ENCODE peak calls at places on chromosomes 6 and 20, in four cellular contexts. G is hepatocyte, C is GM23248, E is PC-3. L is an unnamed sample. For H3K9me2 and H3K4me1, the result is how much of the 10 kb centered on the place peaks cover.

GRCh38 chr6:75611702-75612375 is 10.2 kb downstream of the SENP6 start:
- DNase-seq in G (no peak), C (peak), E (no peak), L (no peak)

GRCh38 chr6:63529498-63529897 is 42.8 kb upstream of the LOC128125822 start:
- DNase-seq in G (no peak), C (peak), E (peak), L (no peak)

GRCh38 chr6:26472549-26473245 is 14.9 kb downstream of the BTN2A1 start:
- DNase-seq in G (no peak), C (no peak), E (no peak), L (no peak)

GRCh38 chr6:5132741-5133140 is 47.6 kb downstream of the PPP1R3G start:
- DNase-seq in G (peak), C (peak), E (no peak), L (peak)

GRCh38 chr6:53244958-53245357 is 96.3 kb upstream of the GCM1 start:
- DNase-seq in G (no peak), C (no peak), E (no peak), L (no peak)

GRCh38 chr6:157317129-157317814 is 6.0 kb downstream of the TMEM242 start:
- DNase-seq in G (peak), C (peak), E (peak), L (no peak)

GRCh38 chr6:34182751-34183531 is 37.1 kb upstream of the GRM4 start:
- DNase-seq in G (no peak), C (no peak), E (no peak), L (peak)

GRCh38 chr6:14710421-14710820 is 535.4 kb upstream of the JARID2 start:
- DNase-seq in G (no peak), C (no peak), E (no peak), L (no peak)

GRCh38 chr6:30881987-30882763 is 2.1 kb upstream of the DDR1 start:
- DNase-seq in G (peak), C (peak), E (no peak), L (peak)

GRCh38 chr20:23320317-23320716 is 30.3 kb upstream of the NXT1 start:
- DNase-seq in G (peak), C (peak), E (peak), L (peak)

GRCh38 chr6:27553123-27553904 is 80.4 kb upstream of the ZNF184 start:
- DNase-seq in G (peak), C (peak), E (no peak), L (peak)

GRCh38 chr20:63525185-63525584 is 4.6 kb downstream of the PPDPF start:
- DNase-seq in G (no peak), C (no peak), E (no peak), L (no peak)

GRCh38 chr20:8780926-8781325 is 288.0 kb upstream of the PLCB4 start:
- DNase-seq in G (no peak), C (no peak), E (no peak), L (no peak)

GRCh38 chr6:87949194-87949593 is 98.4 kb upstream of the SPACA1 start:
- DNase-seq in G (no peak), C (no peak), E (no peak), L (no peak)

GRCh38 chr20:21529863-21530262 is 16.0 kb upstream of the NKX2-2 start:
- DNase-seq in G (no peak), C (no peak), E (peak), L (peak)

GRCh38 chr6:153024401-153025017 is 22.0 kb upstream of the MTRF1L start:
- DNase-seq in G (peak), C (peak), E (peak), L (peak)

GRCh38 chr6:129251669-129252376 is 368.9 kb downstream of the LAMA2 start:
- DNase-seq in G (peak), C (peak), E (peak), L (peak)
- H3K9me2 ChIP-seq in G (under half), C (under half), E (under half), L (under half)

DNA sequence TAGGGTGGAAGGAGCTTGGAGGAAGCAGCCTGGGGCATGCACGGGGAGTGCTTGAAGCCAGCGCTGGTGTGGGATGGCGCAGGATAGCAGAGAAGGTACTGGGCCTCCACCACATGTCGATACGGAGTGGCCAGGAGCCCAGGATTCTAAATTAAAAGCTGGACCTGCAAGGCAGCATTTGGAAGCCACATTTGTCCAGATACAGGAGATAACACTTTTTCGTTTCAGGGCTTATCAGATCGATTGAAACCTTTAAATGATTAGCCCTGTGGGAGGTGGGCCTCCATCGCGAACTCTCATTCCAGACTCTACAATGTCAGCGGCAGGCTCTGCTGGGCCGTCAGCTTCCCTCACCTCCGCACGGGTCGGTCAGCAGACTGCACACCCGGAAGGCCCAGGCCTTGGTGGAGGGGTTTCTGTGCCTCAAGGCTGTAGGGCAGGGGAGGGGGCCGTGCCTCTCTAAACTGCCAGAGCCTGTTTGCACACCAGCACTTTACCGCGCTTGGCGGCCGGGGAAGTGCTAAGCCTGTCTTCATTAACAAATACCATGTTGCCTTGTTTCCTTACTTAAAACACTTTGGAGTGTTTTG is 17.9 kb downstream of the EDN3 start:
- DNase-seq in G (no peak), C (no peak), E (no peak), L (no peak)
- H3K4me1 ChIP-seq in G (under half), C (under half), E (under half), L (under half)

DNA sequence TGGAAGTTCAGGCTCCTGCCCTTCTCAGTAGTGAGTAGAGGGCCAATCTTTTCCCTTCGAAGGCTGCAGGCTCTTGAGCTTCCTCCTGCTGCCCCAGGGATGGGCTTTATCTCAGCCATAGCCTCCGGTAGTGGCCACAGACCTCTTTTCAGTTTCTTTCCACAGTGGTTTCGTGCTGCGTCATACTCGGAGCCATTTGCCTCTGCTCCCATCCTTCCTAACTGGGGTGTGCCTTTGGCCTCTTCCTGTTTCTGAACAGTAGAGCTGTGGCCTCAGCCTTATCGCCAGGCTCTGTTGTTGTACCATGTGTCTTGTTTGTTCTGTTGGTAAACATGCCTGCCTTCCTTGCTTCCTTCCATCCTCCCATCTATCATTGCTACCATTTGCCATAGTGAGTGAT is 54.1 kb downstream of the TULP4 start:
- DNase-seq in G (no peak), C (no peak), E (no peak), L (no peak)
- H3K9me2 ChIP-seq in G (under half), C (under half), E (under half), L (under half)

DNA sequence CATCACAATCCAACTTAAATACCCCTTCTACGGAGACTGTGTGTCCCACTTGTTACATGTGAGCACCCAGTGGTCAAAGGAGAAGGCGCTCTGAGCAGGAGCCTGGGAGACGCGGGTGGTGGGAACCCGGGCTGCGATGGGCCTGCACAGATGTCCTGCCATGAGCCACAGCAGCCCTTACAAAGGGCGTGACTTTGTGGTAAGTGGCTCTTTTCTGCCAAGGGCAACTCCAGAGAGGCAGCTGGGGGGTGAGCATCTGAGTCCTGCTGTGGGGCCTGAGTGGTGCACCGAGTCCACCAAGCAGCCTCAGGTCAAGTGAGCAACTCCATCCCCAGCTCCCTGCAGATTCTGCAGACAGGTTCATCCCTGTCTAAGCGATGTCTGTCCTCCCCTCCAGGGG is 33.6 kb upstream of the CST7 start:
- DNase-seq in G (no peak), C (no peak), E (no peak), L (no peak)
- H3K4me1 ChIP-seq in G (under half), C (under half), E (under half), L (under half)

GRCh38 chr6:61649845-61650244 is 636.2 kb downstream of the KHDRBS2 start:
- DNase-seq in G (no peak), C (no peak), E (no peak), L (no peak)
- H3K9me2 ChIP-seq in G (under half), C (under half), E (under half), L (under half)

GRCh38 chr6:159973406-159973805 is 4.5 kb downstream of the IGF2R start:
- DNase-seq in G (no peak), C (no peak), E (no peak), L (no peak)

GRCh38 chr6:159972506-159973268 is 3.8 kb downstream of the IGF2R start:
- DNase-seq in G (no peak), C (no peak), E (no peak), L (no peak)

GRCh38 chr6:159974932-159975331 is 6.0 kb downstream of the IGF2R start:
- DNase-seq in G (no peak), C (no peak), E (no peak), L (no peak)

GRCh38 chr6:159971341-159972178 is 2.7 kb downstream of the IGF2R start:
- DNase-seq in G (no peak), C (no peak), E (no peak), L (no peak)

DNA sequence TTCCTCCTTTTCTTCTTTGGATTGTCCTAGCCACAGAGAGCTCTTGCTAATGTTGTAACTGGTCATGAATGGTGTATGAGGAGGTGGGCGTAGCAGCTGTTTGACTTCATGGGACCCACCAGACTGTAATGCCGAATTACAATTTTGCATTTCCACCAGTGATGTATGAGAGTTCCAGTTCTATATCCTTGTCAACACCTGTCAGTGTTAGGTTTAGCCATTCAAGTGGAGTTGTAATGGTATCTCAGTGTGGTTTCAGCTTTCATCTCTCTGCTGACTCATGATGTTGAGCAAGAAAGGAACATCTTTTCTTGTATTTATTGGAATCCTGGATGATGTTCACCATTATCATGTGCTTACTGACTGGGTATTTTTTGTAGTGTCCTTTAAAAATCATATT is 5.1 kb downstream of the IGF2R start:
- DNase-seq in G (no peak), C (peak), E (peak), L (no peak)
- H3K4me1 ChIP-seq in G (half or more), C (under half), E (under half), L (half or more)

GRCh38 chr20:58483470-58483869 is 31.7 kb downstream of the APCDD1L start:
- DNase-seq in G (no peak), C (no peak), E (no peak), L (no peak)
- H3K9me2 ChIP-seq in G (under half), C (under half), E (under half), L (under half)